ENCODE peak calls at places on chromosome 14, in four cellular contexts. X, S, N and O are unnamed samples.

GRCh38 chr14:55073856-55074255 is 22.4 kb downstream of the MAPK1IP1L start:
- DNase-seq in X (no peak), S (no peak), N (no peak), O (no peak)

GRCh38 chr14:35365130-35366047 is 39.2 kb downstream of the NFKBIA start:
- DNase-seq in X (peak; percentile 78), S (peak; percentile 80), N (peak; percentile 65), O (no peak)

GRCh38 chr14:39763402-39763890 is 331.2 kb upstream of the FBXO33 start:
- DNase-seq in X (no peak), S (no peak), N (no peak), O (no peak)

GRCh38 chr14:74975059-74975810 is 19.8 kb upstream of the PGF start:
- DNase-seq in X (peak; percentile 57), S (no peak), N (no peak), O (no peak)

GRCh38 chr14:26402126-26402525 is 195.7 kb downstream of the NOVA1 start:
- DNase-seq in X (no peak), S (no peak), N (no peak), O (no peak)

GRCh38 chr14:104876251-104876699 is 11.2 kb downstream of the CEP170B start:
- DNase-seq in X (no peak), S (no peak), N (no peak), O (no peak)

GRCh38 chr14:69291891-69292586 is 32.1 kb downstream of the GALNT16 start:
- DNase-seq in X (no peak), S (no peak), N (no peak), O (no peak)

GRCh38 chr14:75213172-75213571 is 36.8 kb upstream of the TMED10 start:
- DNase-seq in X (peak; percentile 10), S (no peak), N (no peak), O (no peak)

GRCh38 chr14:103646189-103646588 is 17.2 kb downstream of the KLC1 start:
- DNase-seq in X (no peak), S (no peak), N (no peak), O (no peak)

DNA sequence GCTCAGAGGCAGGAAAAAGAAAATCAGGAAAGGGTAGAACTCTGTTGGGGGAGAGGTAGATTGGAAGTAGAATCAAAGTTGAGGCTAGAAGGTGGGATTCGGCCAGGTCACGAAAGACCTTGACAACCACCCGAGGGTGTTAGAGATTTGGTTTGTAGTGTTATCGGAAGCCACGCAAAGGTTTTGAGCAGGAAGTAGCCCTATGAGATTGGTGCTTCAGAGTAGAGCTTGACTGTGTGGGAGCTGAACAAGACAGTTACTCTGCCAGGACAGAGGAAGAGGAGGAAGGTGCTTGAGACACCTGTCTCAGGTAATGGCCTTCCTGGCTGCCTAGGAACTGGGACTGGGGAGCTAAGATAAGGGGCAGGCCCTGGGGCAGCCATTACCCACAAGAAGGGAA is 73.4 kb downstream of the RIN3 start:
- DNase-seq in X (no peak), S (no peak), N (no peak), O (no peak)
- H3K4me1 ChIP-seq in X (no peaks in the 10 kb centered on the region), S (peaks cover 62% of the 10 kb centered on the region), N (peaks cover 32% of the 10 kb centered on the region), O (no peaks in the 10 kb centered on the region)

GRCh38 chr14:66120402-66120801 is 365.8 kb upstream of the CCDC196 start:
- DNase-seq in X (no peak), S (no peak), N (no peak), O (no peak)

GRCh38 chr14:66117600-66117999 is 368.6 kb upstream of the CCDC196 start:
- DNase-seq in X (no peak), S (no peak), N (no peak), O (peak; percentile 59)

GRCh38 chr14:66119805-66120204 is 366.4 kb upstream of the CCDC196 start:
- DNase-seq in X (no peak), S (no peak), N (no peak), O (no peak)

DNA sequence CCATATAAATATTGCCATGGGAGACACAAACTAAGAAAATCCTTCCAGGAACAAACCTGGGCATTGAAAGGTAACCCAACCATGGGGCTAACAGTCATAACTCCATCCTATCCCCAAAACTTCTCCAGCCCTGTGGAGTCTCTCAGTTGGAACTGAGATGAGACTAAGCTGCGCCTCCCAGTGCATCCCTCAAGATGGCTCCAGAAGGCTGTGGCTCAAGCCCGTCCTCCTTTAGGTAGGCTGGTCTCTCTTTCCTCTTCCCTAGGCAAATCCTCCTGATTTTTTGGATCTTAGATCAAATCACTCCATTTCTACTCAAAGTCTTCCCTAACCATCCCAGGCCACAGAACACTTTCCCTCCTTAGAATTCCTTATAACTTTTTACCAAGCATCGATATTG is 364.3 kb upstream of the CCDC196 start:
- DNase-seq in X (no peak), S (no peak), N (no peak), O (no peak)
- TF ChIP-seq CTCF in X (no peak), S (no peak), N (no peak), O (no peak)

GRCh38 chr14:37116933-37117844 is 55.2 kb downstream of the SLC25A21 start:
- DNase-seq in X (no peak), S (no peak), N (no peak), O (peak; percentile 47)
- H3K4me1 ChIP-seq in X (no peaks in the 10 kb centered on the region), S (peaks cover 20% of the 10 kb centered on the region), N (no peaks in the 10 kb centered on the region), O (peaks cover 15% of the 10 kb centered on the region)

GRCh38 chr14:99630202-99630601 is 14.7 kb upstream of the HHIPL1 start:
- DNase-seq in X (no peak), S (no peak), N (no peak), O (no peak)
- TF ChIP-seq CTCF in X (no peak), S (no peak), N (no peak), O (no peak)